ENCODE peak calls at places on chromosomes 2 and 18, in seven cellular contexts. E, L, M, X, U, O and D are unnamed samples. For H3K4me1, the result is how much of the 10 kb centered on the place peaks cover.

GRCh38 chr2:10162586-10163497 is 40.3 kb downstream of the RRM2 start:
- DNase-seq in E (no peak), L (no peak), M (no peak), X (no peak), U (no peak), O (no peak), D (peak)

GRCh38 chr2:32712870-32713269 is 85.0 kb downstream of the TTC27 start:
- DNase-seq in E (no peak), L (no peak), M (no peak), X (no peak), U (no peak), O (no peak), D (no peak)

GRCh38 chr2:169900686-169901085 is 73.4 kb downstream of the UBR3 start:
- DNase-seq in E (no peak), L (no peak), M (no peak), X (no peak), U (no peak), O (no peak), D (no peak)

GRCh38 chr2:72694715-72695496 is 130.9 kb downstream of the EXOC6B start:
- DNase-seq in E (no peak), L (no peak), M (peak), X (peak), U (no peak), O (no peak), D (no peak)

GRCh38 chr2:181231151-181231550 is 226.0 kb upstream of the ITGA4 start:
- DNase-seq in E (no peak), L (no peak), M (no peak), X (no peak), U (no peak), O (no peak), D (no peak)

GRCh38 chr18:39685303-39685902 is 2119.8 kb upstream of the CELF4 start:
- DNase-seq in E (no peak), L (no peak), M (no peak), X (no peak), U (no peak), O (no peak), D (no peak)

GRCh38 chr2:23512778-23513177 is 127.8 kb downstream of the KLHL29 start:
- DNase-seq in E (no peak), L (no peak), M (no peak), X (no peak), U (no peak), O (no peak), D (no peak)

GRCh38 chr2:209638346-209638745 is 133.3 kb upstream of the UNC80 start:
- DNase-seq in E (no peak), L (no peak), M (no peak), X (no peak), U (no peak), O (no peak), D (no peak)

GRCh38 chr2:51469102-51469501 is 437.2 kb upstream of the NRXN1 start:
- DNase-seq in E (no peak), L (no peak), M (no peak), X (no peak), U (no peak), O (no peak), D (no peak)

GRCh38 chr18:77103991-77104521 is 28.5 kb downstream of the MBP start:
- DNase-seq in E (no peak), L (no peak), M (no peak), X (no peak), U (no peak), O (no peak), D (peak)

GRCh38 chr2:177830881-177831386 is 241.6 kb downstream of the PDE11A start:
- DNase-seq in E (no peak), L (no peak), M (no peak), X (no peak), U (no peak), O (no peak), D (no peak)

GRCh38 chr18:46054956-46055831 is 16.9 kb downstream of the PSTPIP2 start:
- DNase-seq in E (no peak), L (no peak), M (no peak), X (no peak), U (no peak), O (no peak), D (no peak)

GRCh38 chr2:128064353-128064752 is 26.6 kb upstream of the UGGT1 start:
- DNase-seq in E (no peak), L (no peak), M (no peak), X (no peak), U (no peak), O (no peak), D (no peak)

GRCh38 chr2:234828382-234829073 is 123.3 kb upstream of the SH3BP4 start:
- DNase-seq in E (no peak), L (no peak), M (no peak), X (no peak), U (no peak), O (no peak), D (no peak)

GRCh38 chr2:8639122-8639635 is 42.7 kb upstream of the ID2 start:
- DNase-seq in E (no peak), L (no peak), M (no peak), X (no peak), U (no peak), O (no peak), D (no peak)

GRCh38 chr18:44564922-44565321 is 115.8 kb upstream of the SETBP1 start:
- DNase-seq in E (no peak), L (no peak), M (peak), X (no peak), U (no peak), O (no peak), D (no peak)

GRCh38 chr2:15840173-15840572 is 100.2 kb upstream of the MYCN start:
- DNase-seq in E (peak), L (no peak), M (no peak), X (no peak), U (no peak), O (no peak), D (no peak)

GRCh38 chr2:39513641-39514094 is 76.6 kb upstream of the MAP4K3 start:
- DNase-seq in E (no peak), L (peak), M (peak), X (peak), U (peak), O (no peak), D (no peak)

DNA sequence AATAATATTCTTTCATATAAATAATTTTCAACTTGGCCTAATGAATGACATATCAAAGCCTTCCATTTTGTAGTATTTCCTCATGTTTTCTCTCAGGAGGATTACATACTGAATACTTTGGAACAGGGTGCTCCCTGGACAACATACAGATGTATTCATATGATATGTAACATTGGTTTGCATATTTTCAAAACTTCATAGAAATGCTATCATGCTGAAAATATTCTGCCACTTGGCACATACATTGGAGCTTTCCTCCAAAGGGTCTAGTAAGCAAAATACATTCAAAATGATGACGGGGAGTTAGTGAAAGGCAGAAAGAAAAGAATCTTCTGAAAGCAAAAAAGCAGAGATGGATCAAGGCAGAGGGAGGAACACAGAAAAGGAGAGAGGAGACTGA is 38.1 kb upstream of the RTN4 start:
- DNase-seq in E (no peak), L (no peak), M (no peak), X (no peak), U (no peak), O (no peak), D (no peak)
- H3K4me1 ChIP-seq in E (under half), L (under half), M (under half), X (under half), U (under half), O (under half), D (under half)

DNA sequence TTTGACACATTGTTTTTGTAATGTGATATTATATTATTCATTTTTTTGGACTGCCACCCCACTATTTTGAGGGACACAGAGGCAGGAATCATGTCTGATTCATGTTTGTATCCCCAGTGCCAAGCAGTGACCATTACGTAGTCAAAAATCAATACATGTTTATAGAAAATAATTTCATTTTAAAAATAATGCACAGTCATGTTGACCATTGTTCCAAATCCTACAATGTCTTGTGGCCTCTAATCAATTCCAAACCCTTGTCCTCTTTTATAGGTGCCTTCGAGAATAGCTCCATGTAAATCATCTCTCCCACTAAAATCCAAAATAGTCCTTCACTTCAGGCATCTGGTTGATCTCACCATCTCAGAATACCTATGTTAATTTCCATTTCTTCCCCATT is 454.7 kb downstream of the LRP1B start:
- DNase-seq in E (no peak), L (no peak), M (no peak), X (no peak), U (no peak), O (no peak), D (no peak)
- H3K4me1 ChIP-seq in E (under half), L (under half), M (under half), X (under half), U (under half), O (under half), D (under half)

DNA sequence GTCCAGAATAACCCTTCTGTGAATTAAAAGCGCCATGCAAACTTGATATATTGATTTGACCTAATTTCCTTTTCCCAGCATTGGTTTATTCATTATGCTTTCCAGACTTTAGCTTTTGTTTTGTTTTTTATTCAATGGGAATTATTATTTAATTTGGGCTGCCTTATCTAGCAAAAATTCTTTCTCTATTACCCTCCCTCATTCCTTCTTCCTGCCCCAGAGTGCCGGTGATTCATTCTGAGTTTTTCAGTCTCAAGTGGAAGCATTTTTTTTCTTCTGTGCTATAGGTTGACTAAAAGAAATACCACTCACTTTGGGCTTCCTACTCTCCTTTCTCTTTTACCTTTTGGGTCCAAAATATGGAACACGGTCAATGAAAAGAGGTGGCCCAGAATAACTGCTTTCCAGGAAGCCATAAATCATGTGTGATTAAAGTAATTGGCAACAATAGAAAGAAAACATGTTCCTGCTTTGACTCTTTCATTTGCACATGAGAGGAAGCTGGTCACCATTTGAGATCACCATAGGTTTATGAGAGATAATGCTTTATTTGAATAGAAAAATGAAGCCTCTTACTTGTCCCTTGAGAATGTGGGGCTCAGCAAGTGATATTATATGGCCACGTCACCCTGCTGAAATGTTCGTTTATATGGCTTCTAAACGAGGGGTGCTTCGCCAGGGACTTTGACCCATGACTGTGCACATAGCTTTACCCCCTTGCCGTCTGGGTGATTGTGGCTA is 422.8 kb upstream of the ZEB2 start:
- DNase-seq in E (no peak), L (no peak), M (no peak), X (no peak), U (no peak), O (no peak), D (no peak)
- H3K4me1 ChIP-seq in E (under half), L (under half), M (under half), X (under half), U (under half), O (under half), D (under half)

DNA sequence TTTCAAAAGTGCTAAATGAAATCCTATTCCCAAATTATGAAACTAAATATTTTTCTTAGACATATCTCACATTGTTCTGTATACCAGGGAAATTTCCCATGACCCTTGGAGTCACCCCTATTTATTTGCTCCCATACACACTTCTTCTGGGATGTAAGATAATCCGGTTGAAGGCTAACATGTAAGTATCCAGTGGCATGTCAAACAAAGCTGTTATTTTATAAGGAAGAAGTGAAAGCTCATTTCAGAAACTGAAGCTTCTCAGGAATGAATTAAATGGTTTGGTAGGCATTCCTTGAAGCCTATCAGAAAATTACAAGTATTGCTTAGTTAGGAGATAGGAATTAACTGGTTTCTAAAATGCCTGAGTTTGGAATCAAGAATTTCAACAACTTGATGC is 108.6 kb upstream of the RND3 start:
- DNase-seq in E (no peak), L (no peak), M (no peak), X (no peak), U (no peak), O (no peak), D (no peak)
- H3K4me1 ChIP-seq in E (under half), L (under half), M (under half), X (under half), U (under half), O (under half), D (under half)

GRCh38 chr2:96087130-96087529 is 29.2 kb downstream of the ADRA2B start:
- DNase-seq in E (no peak), L (no peak), M (no peak), X (no peak), U (no peak), O (no peak), D (no peak)
- H3K4me1 ChIP-seq in E (under half), L (under half), M (under half), X (under half), U (under half), O (under half), D (under half)